ENCODE peak calls at places on chromosomes 12 and 14, in five cellular contexts. I, M, X, P and D are unnamed samples.

GRCh38 chr14:28754209-28754985 is 12.2 kb upstream of the FOXG1 start:
- DNase-seq in I (no peak), M (peak), X (peak), P (peak), D (peak)

GRCh38 chr12:42426733-42427132 is 100.8 kb downstream of the PPHLN1 start:
- DNase-seq in I (no peak), M (peak), X (peak), P (peak), D (peak)

GRCh38 chr14:69326611-69327010 is 66.7 kb downstream of the GALNT16 start:
- DNase-seq in I (no peak), M (no peak), X (no peak), P (no peak), D (no peak)

GRCh38 chr14:50773632-50774541 is 57.1 kb downstream of the NIN start:
- DNase-seq in I (no peak), M (peak), X (peak), P (peak), D (peak)

GRCh38 chr14:73743431-73743931 is 29.3 kb upstream of the PNMA1 start:
- DNase-seq in I (peak), M (no peak), X (no peak), P (no peak), D (no peak)

GRCh38 chr12:88471641-88472040 is 108.6 kb downstream of the KITLG start:
- DNase-seq in I (no peak), M (peak), X (peak), P (peak), D (peak)

GRCh38 chr12:104942075-104942474 is 16.0 kb downstream of the SLC41A2 start:
- DNase-seq in I (no peak), M (peak), X (no peak), P (no peak), D (no peak)

GRCh38 chr12:464484-465267 is 4.9 kb downstream of the B4GALNT3 start:
- DNase-seq in I (no peak), M (no peak), X (no peak), P (no peak), D (no peak)

GRCh38 chr14:54686871-54687749 is 120.2 kb downstream of the SAMD4A start:
- DNase-seq in I (no peak), M (no peak), X (peak), P (no peak), D (no peak)

GRCh38 chr12:43216490-43216889 is 335.5 kb downstream of the ADAMTS20 start:
- DNase-seq in I (no peak), M (no peak), X (no peak), P (no peak), D (no peak)

GRCh38 chr12:31325524-31325875 is 450 bp downstream of the SINHCAF start:
- DNase-seq in I (no peak), M (no peak), X (no peak), P (no peak), D (no peak)

GRCh38 chr12:14613718-14614117 is 46.0 kb upstream of the PLBD1 start:
- DNase-seq in I (no peak), M (peak), X (no peak), P (no peak), D (no peak)

DNA sequence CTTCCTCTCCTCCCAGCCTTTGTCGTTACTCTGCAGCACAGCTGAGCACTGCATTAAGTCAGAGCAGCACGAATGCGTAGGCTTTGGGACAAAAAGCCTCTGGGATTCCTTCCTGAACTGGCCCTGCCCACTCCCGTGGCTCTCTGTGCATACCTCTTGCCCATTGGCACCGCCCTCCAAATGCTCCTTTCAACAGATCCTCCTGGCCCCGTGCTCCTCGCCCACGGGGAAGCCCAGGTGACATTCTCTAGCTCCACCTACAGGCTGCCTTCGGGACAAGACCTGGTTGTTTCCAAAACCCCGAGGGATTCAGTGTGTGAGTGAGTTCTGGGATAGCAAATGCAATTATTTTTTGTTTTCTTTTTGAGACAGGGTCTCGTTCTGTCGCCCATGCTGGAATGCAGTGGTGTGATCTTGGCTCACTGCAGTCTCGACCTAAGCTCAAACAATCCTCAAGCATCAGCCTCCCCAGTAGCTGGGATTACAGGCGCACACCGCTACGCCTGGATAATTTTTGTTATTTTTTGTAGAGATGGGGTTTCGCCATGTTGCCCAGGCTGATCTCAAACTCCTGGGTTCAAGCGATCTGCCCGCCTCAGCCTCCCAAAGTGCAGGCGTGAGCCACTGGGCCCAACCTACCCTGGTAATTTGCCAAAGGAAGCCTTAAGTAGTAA is 17.9 kb upstream of the TDRD9 start:
- DNase-seq in I (peak), M (peak), X (peak), P (peak), D (peak)
- TF ChIP-seq CTCF in I (peak), M (peak), X (peak), P (peak), D (peak)

GRCh38 chr14:24861083-24861630 is 188.8 kb downstream of the STXBP6 start:
- DNase-seq in I (no peak), M (peak), X (peak), P (peak), D (peak)
- H3K4me3 ChIP-seq in I (no peak), M (no peak), X (no peak), P (no peak), D (no peak)

DNA sequence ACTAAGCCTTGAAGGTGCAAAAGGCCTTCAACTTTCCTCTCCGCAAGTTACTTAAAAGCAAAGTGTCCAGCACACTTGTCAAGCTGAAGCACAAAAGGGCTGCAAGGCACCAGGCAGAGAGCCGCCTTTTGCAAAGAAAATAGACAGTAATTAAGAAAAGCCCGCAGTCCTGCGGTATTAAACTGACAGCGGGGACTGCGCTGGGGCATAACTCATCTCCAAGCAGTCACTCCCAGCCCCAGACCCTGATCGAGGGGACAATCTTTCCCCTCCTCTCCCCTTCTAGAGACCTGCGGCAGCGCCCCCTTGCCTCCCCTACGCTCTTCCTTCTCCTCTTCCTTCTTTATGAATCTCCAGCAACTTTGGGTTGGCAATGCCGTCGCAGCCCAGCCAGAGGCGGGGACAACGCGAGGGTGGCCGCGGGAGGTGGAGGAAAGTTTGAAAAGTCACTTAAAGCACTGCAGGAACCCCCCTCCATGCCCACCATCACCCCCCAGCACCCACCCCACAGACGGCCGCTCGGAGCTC is 200.9 kb upstream of the CAND1 start:
- DNase-seq in I (no peak), M (peak), X (no peak), P (no peak), D (no peak)
- TF ChIP-seq CTCF in I (no peak), M (peak), X (no peak), P (no peak), D (peak)

GRCh38 chr14:24429395-24430142 is at the start of the genes CBLN3 and KHNYN:
- DNase-seq in I (peak), M (peak), X (peak), P (peak), D (peak)
- H3K4me3 ChIP-seq in I (peak), M (peak), X (peak), P (peak), D (peak)

GRCh38 chr12:44627767-44628166 is 248.3 kb downstream of the NELL2 start:
- DNase-seq in I (no peak), M (no peak), X (no peak), P (no peak), D (no peak)
- TF ChIP-seq CTCF in I (no peak), M (no peak), X (no peak), P (no peak), D (no peak)

GRCh38 chr12:49512541-49512940 is 26.3 kb upstream of the KCNH3 start:
- DNase-seq in I (no peak), M (no peak), X (no peak), P (no peak), D (no peak)
- H3K4me3 ChIP-seq in I (no peak), M (no peak), X (no peak), P (no peak), D (no peak)

DNA sequence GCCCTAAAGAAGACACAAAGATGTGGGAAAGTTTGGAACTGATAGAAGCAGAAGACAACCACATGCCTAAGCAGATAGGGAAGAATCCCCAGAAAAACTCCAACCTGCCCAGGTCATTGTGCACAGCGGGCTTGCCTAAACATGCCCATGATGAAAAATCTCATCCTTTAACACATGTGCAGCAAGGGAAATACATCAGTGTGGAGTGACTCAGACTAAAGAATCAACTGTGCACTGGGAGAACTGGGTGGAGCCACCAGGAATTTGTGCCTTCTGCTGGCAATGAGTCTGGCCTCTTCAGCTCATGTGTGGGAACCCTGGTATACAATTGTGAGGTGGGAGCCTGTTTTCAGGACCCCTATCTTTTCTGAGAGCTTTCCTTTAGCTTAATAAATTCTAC is 398.5 kb downstream of the FSCB start:
- DNase-seq in I (no peak), M (peak), X (peak), P (peak), D (no peak)
- TF ChIP-seq CTCF in I (no peak), M (no peak), X (no peak), P (no peak), D (no peak)

GRCh38 chr14:104767634-104767918 is 14.6 kb downstream of the SIVA1 start:
- DNase-seq in I (no peak), M (no peak), X (no peak), P (no peak), D (no peak)
- H3K4me3 ChIP-seq in I (no peak), M (no peak), X (no peak), P (no peak), D (no peak)

DNA sequence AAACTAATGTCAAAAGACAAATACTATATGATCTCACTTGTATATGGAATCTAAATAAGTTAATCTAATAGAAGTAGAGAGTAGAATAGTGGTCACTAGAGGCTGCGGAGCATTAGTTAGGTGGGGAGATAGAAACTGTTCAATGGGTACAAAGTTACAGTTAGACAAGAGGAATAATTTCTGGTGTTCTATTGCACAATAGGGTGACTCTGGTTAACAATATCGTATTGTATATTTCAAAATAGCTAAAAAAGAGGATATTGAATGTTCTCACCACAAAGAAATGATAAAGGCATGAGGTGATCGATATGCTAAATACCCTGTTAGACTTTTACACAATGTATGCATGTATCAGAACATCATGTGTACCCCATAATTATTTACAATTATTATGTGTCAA is 42.9 kb downstream of the IGF1 start:
- DNase-seq in I (no peak), M (no peak), X (no peak), P (no peak), D (no peak)
- TF ChIP-seq CTCF in I (no peak), M (no peak), X (no peak), P (no peak), D (no peak)